ENCODE peak calls at places on chromosomes 11 and 22, in six cellular contexts. I is pulmonary artery endothelial cell; O is effector memory CD4-positive, alpha-beta T cell; E is RCC 7860; X is lower leg skin; Q is cardiac muscle cell. W is an unnamed sample.

GRCh38 chr11:131766637-131767036 is 396.2 kb downstream of the NTM start:
- DNase-seq in I (no peak), O (no peak), E (no peak), X (no peak), Q (no peak), W (no peak)

GRCh38 chr22:50302564-50302963 is 4.9 kb downstream of the PLXNB2 start:
- DNase-seq in I (no peak), O (no peak), E (no peak), X (no peak), Q (peak; percentile 91), W (no peak)

GRCh38 chr11:105168457-105168856 is 28.9 kb upstream of the CARD18 start:
- DNase-seq in I (no peak), O (no peak), E (no peak), X (no peak), Q (no peak), W (no peak)

GRCh38 chr11:115939104-115939503 is 434.9 kb upstream of the CADM1 start:
- DNase-seq in I (no peak), O (no peak), E (peak; percentile 90), X (no peak), Q (peak; percentile 12), W (no peak)

GRCh38 chr22:37735054-37735453 is 38.2 kb downstream of the TRIOBP start:
- DNase-seq in I (no peak), O (no peak), E (peak; percentile 49), X (no peak), Q (peak; percentile 75), W (no peak)

GRCh38 chr11:65744699-65745042 is 24.1 kb upstream of the RNASEH2C start:
- DNase-seq in I (no peak), O (no peak), E (no peak), X (no peak), Q (no peak), W (no peak)

GRCh38 chr11:78801161-78801884 is 226.7 kb upstream of the NARS2 start:
- DNase-seq in I (peak; percentile 39), O (no peak), E (peak; percentile 78), X (peak; percentile 76), Q (no peak), W (no peak)

GRCh38 chr11:2205214-2205770 is 33.7 kb upstream of the TH start:
- DNase-seq in I (no peak), O (no peak), E (no peak), X (no peak), Q (no peak), W (no peak)

GRCh38 chr11:32870676-32871075 is 21.9 kb upstream of the QSER1 start:
- DNase-seq in I (no peak), O (no peak), E (no peak), X (no peak), Q (peak; percentile 16), W (peak; percentile 46)

GRCh38 chr11:77127969-77128691 is at the start of gene MYO7A:
- DNase-seq in I (no peak), O (no peak), E (no peak), X (no peak), Q (peak; percentile 93), W (no peak)

GRCh38 chr11:117057727-117058126 is 40.5 kb downstream of the SIK3 start:
- DNase-seq in I (no peak), O (no peak), E (no peak), X (no peak), Q (no peak), W (no peak)

GRCh38 chr11:45678962-45679361 is 13.5 kb upstream of the CHST1 start:
- DNase-seq in I (no peak), O (no peak), E (no peak), X (no peak), Q (no peak), W (no peak)

GRCh38 chr22:44587004-44587793 is 89.2 kb upstream of the RTL6 start:
- DNase-seq in I (no peak), O (no peak), E (no peak), X (no peak), Q (no peak), W (peak; percentile 53)

GRCh38 chr11:67582026-67582425 is 1.6 kb upstream of the GSTP1 start:
- DNase-seq in I (no peak), O (no peak), E (no peak), X (no peak), Q (no peak), W (no peak)

W was measured in NCI-H1694.